ENCODE peak calls at places on chromosomes 13 and 19, in five cellular contexts. V is tibial nerve, B is heart left ventricle, Z is spleen, F is IMR-90. G is an unnamed sample.

GRCh38 chr19:50268046-50268445 is 61.1 kb downstream of the KCNC3 start:
- DNase-seq in V (no peak), B (no peak), Z (no peak), F (no peak), G (peak; percentile 89)

GRCh38 chr13:105363747-105364177 is 1171.7 kb downstream of the EFNB2 start:
- DNase-seq in V (no peak), B (no peak), Z (no peak), F (no peak), G (no peak)

GRCh38 chr13:48654511-48654910 is 782 bp downstream of the CYSLTR2 start:
- DNase-seq in V (no peak), B (no peak), Z (no peak), F (no peak), G (no peak)

GRCh38 chr19:20162821-20163220 is 4.2 kb upstream of the ZNF486 start:
- DNase-seq in V (no peak), B (no peak), Z (peak; percentile 78), F (no peak), G (no peak)

GRCh38 chr13:27338816-27339215 is 68.2 kb downstream of the RASL11A start:
- DNase-seq in V (no peak), B (no peak), Z (no peak), F (no peak), G (no peak)

GRCh38 chr13:30856004-30856790 is 49.9 kb upstream of the MEDAG start:
- DNase-seq in V (no peak), B (no peak), Z (no peak), F (no peak), G (no peak)

GRCh38 chr19:47319923-47320871 is 10.5 kb downstream of the C5AR1 start:
- DNase-seq in V (no peak), B (no peak), Z (no peak), F (no peak), G (no peak)

GRCh38 chr13:94121686-94122085 is 357.8 kb downstream of the DCT start:
- DNase-seq in V (no peak), B (no peak), Z (no peak), F (peak; percentile 86), G (no peak)

GRCh38 chr19:41335467-41335866 is 18.3 kb downstream of the TGFB1 start:
- DNase-seq in V (no peak), B (no peak), Z (no peak), F (no peak), G (no peak)

GRCh38 chr19:17706750-17707181 is 12.5 kb upstream of the MAP1S start:
- DNase-seq in V (no peak), B (no peak), Z (no peak), F (peak; percentile 39), G (peak; percentile 76)

GRCh38 chr13:30802501-30802900 is 67.2 kb downstream of the ALOX5AP start:
- DNase-seq in V (no peak), B (no peak), Z (no peak), F (no peak), G (no peak)

GRCh38 chr19:16381756-16382401 is 57.3 kb downstream of the KLF2 start:
- DNase-seq in V (peak; percentile 82), B (peak; percentile 85), Z (peak; percentile 78), F (no peak), G (peak; percentile 68)

GRCh38 chr19:18854982-18855381 is 23.2 kb downstream of the UPF1 start:
- DNase-seq in V (no peak), B (no peak), Z (no peak), F (no peak), G (no peak)
- TF ChIP-seq POLR2A in V (no peak), B (no peak), Z (no peak), F (no peak), G (no peak)

DNA sequence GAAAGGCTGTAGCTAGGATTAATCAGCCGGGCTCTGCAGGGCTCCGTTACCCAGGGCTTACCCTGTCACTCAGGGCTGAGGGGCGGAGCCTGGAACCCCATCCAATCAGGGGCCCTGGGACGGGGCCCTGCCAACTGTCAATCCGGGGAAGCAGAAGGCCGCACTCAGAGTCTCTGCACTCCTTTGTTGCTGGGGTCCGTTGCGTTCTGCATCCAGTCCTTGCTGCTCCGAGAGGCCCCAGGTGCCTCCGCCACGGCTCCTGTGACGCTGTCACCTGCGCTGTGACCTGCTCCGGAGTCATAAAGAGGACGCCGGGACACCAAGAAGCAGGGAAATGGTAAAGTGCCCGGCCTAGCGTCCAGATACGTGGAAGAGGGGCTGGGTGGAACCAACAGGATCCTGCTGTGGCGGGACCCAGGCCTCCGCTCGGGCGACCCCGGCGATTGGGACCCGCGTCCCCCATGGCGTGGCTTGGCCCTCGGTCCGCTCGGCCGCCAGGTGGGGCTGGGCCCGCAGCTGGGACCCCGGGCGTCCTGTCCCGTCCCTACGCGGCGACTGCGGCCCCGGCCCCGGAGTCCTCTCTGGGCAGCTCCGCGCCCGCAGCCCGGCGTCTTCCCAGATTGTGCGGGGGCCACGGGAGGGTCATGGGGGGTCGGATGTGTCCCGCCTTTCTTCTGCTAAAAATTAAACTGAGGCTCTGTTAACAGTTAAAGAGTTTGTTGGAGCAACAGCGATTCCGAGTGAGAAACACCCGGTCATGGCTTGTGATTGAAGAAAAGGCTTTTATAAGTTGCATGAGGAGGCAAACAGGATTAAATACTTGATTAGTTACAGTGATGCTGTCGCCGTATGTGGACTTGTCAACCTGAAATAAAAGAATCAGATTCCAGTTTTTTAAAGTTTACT is at the start of gene ZNF491:
- DNase-seq in V (peak; percentile 75), B (peak; percentile 95), Z (peak; percentile 97), F (peak; percentile 87), G (peak; percentile 95)
- TF ChIP-seq CTCF in V (no peak), B (no peak), Z (no peak), F (peak; percentile 31), G (peak; percentile 28)

DNA sequence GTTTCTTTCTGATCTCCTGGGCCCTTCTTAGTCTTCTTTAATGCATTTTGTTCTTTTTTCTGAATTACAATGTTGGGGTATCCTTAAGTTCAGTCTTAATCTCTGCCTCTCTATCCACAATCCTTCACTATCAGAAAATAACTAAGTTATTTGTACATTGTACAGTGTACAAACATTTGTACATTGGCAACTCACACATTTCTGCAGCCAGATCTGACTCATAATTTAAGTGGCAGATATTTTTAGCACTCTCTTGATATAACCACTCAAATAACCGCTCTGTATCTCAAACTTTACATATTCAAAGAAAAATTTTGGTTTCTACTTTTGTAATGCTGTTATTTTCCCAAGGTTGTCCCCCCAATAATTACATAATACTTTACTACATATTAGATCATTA is 691.1 kb upstream of the SPRY2 start:
- DNase-seq in V (no peak), B (no peak), Z (no peak), F (no peak), G (no peak)
- TF ChIP-seq POLR2A in V (no peak), B (no peak), Z (no peak), F (no peak), G (no peak)

GRCh38 chr19:30123109-30123508 is 181.1 kb downstream of the URI1 start:
- DNase-seq in V (no peak), B (peak; percentile 40), Z (no peak), F (no peak), G (no peak)

GRCh38 chr19:30123611-30124010 is 181.6 kb downstream of the URI1 start:
- DNase-seq in V (no peak), B (peak; percentile 34), Z (peak; percentile 51), F (no peak), G (no peak)

GRCh38 chr19:30120860-30121484 is 178.9 kb downstream of the URI1 start:
- DNase-seq in V (no peak), B (no peak), Z (no peak), F (no peak), G (no peak)

GRCh38 chr19:30119180-30119920 is 177.3 kb downstream of the URI1 start:
- DNase-seq in V (no peak), B (peak; percentile 6), Z (peak; percentile 65), F (no peak), G (no peak)

GRCh38 chr19:30122431-30122830 is 180.4 kb downstream of the URI1 start:
- DNase-seq in V (no peak), B (no peak), Z (no peak), F (no peak), G (no peak)
- TF ChIP-seq CTCF in V (no peak), B (no peak), Z (no peak), F (no peak), G (no peak)

GRCh38 chr19:35908010-35908441 is at the start of gene TYROBP:
- DNase-seq in V (no peak), B (peak; percentile 81), Z (peak; percentile 91), F (no peak), G (no peak)
- TF ChIP-seq POLR2A in V (no peak), B (no peak), Z (peak; percentile 8), F (no peak), G (no peak)

GRCh38 chr13:77919351-77920294 is 992 bp upstream of the EDNRB start:
- DNase-seq in V (peak; percentile 15), B (peak; percentile 77), Z (peak; percentile 76), F (peak; percentile 15), G (peak; percentile 43)

GRCh38 chr13:77916481-77916880 is 2.1 kb downstream of the EDNRB start:
- DNase-seq in V (no peak), B (no peak), Z (no peak), F (no peak), G (no peak)

GRCh38 chr13:77915676-77916075 is 3.0 kb downstream of the EDNRB start:
- DNase-seq in V (no peak), B (no peak), Z (no peak), F (no peak), G (no peak)

DNA sequence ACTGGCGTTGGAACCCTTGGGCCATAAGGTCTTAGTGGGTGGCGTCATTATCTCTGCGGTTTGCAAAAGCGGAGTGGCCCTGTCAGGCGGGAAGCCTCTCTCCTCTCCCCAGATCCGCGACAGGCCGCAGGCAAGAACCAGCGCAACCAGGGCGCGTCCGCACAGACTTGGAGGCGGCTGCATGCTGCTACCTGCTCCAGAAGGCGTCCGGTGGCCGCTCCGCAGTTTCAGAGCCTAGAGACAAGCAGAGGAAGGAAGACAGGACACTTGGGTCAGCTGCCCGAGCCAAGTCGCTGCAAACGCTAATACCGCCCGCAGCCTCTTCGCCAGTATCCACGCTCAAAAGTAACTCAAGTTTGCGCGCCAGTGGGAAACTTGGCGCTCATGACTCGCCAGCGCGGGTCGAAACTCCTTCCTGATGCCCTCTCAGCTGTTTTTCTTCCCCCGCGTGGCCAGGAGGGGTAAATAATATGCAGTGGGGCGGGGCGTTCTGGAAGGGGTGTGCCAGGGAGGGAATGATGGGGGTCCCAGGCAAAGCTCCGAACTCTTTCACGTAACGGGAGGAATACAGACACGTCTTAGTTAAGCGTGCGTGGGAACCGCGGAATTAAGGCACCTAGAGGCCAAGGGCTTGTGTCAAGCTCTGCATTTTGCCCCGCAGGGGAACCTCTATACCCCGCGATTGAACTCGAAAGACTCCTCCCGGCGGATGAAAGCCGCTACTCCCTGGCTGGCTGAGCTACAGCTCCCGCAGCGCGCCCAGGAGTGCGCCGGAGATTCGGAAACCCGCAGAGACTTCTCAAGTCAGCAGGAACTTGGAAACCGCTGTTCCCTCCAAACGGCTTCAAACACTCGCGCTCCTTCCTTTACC is at the start of gene EDNRB:
- DNase-seq in V (peak; percentile 28), B (peak; percentile 75), Z (peak; percentile 75), F (peak; percentile 17), G (peak; percentile 39)
- TF ChIP-seq CTCF in V (no peak), B (peak; percentile 8), Z (no peak), F (no peak), G (no peak)

G was measured in testis.